ENCODE peak calls at places on chromosomes 3 and 15, in seven cellular contexts. I is heart left ventricle, P is uterus, M is suprapubic skin, J is adrenal gland, R is HCT116, N is tibial nerve. U is an unnamed sample.

GRCh38 chr15:41332788-41333527 is at the start of gene NUSAP1:
- DNase-seq in J (no peak), M (no peak), N (no peak), I (no peak), R (no peak), P (no peak), U (no peak)

GRCh38 chr15:42994546-42994945 is 74.0 kb upstream of the TTBK2 start:
- DNase-seq in N (no peak), M (no peak), P (no peak), J (no peak), I (no peak), R (no peak), U (no peak)

GRCh38 chr3:172622156-172622555 is 88.7 kb downstream of the NCEH1 start:
- DNase-seq in P (no peak), J (no peak), R (no peak), M (no peak), N (no peak), I (no peak), U (no peak)

GRCh38 chr3:57446318-57446841 is 97.8 kb downstream of the DNAH12 start:
- DNase-seq in R (no peak), J (peak; percentile 34), N (no peak), M (no peak), I (no peak), P (no peak), U (no peak)

GRCh38 chr3:120332646-120333045 is 16.5 kb downstream of the LRRC58 start:
- DNase-seq in P (no peak), I (no peak), N (no peak), R (no peak), M (no peak), J (no peak), U (no peak)

GRCh38 chr3:34258271-34259015 is 460.0 kb downstream of the PDCD6IP start:
- DNase-seq in P (no peak), N (no peak), M (no peak), R (no peak), J (no peak), I (no peak), U (no peak)

GRCh38 chr3:175146258-175146657 is 287.1 kb downstream of the NAALADL2 start:
- DNase-seq in N (no peak), P (no peak), R (no peak), J (no peak), M (no peak), I (no peak), U (no peak)

GRCh38 chr3:12507871-12508281 is 23.6 kb downstream of the TSEN2 start:
- DNase-seq in M (peak; percentile 61), J (peak; percentile 58), I (no peak), N (no peak), P (peak; percentile 47), R (no peak), U (peak; percentile 33)

GRCh38 chr3:30720586-30721313 is 114.3 kb downstream of the TGFBR2 start:
- DNase-seq in J (no peak), M (no peak), I (no peak), R (peak; percentile 60), P (no peak), N (no peak), U (no peak)

GRCh38 chr3:13349823-13350222 is 70.3 kb downstream of the NUP210 start:
- DNase-seq in I (no peak), P (no peak), J (no peak), R (no peak), M (no peak), N (no peak), U (no peak)

GRCh38 chr3:52124766-52125165 is 29.5 kb downstream of the POC1A start:
- DNase-seq in I (no peak), M (no peak), R (no peak), J (no peak), N (no peak), P (no peak), U (no peak)

GRCh38 chr15:56249080-56249479 is 5.4 kb upstream of the RFX7 start:
- DNase-seq in I (no peak), M (no peak), R (peak; percentile 59), N (no peak), P (no peak), J (peak; percentile 29), U (no peak)

GRCh38 chr15:39265261-39265660 is 315.6 kb upstream of the THBS1 start:
- DNase-seq in P (no peak), R (no peak), M (no peak), I (no peak), J (no peak), N (no peak), U (no peak)

DNA sequence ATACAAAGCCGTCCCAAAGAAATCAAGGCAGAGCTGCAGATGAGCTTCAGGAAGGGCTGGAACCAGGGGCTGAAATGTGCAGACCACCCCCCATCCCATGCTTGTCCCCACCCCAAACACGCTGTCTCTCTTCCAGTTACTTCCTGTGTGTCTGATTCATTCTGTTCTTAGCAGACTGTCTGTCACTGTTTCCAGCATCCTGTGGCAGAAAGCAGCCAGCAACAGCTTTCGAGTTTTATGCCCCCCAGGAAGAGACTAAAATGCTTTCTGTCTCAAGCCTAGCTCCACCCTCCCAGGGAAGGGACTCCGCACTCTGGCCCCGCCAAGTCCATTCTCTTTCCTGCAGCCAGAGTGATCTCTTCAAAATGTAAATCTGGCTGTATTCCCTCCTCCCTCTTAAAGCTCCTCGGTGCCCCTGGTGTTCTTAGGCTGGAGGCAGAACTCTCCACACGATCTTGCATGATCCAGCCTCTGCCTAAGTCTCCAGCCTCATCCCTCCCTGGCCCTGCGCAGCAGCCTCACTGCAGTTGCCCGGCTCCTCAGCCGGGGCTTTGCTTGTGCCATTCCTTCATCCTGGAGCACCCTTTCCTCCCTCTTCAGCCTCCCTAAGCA is 41.5 kb downstream of the HRH1 start:
- DNase-seq in P (no peak), M (peak; percentile 30), I (no peak), R (no peak), N (no peak), J (no peak), U (no peak)
- TF ChIP-seq POLR2A in P (no peak), M (no peak), I (no peak), R (no peak), N (no peak), J (no peak), U (no peak)

GRCh38 chr15:96309143-96309542 is 21.4 kb upstream of the NR2F2 start:
- DNase-seq in M (no peak), I (no peak), R (no peak), N (no peak), P (no peak), J (no peak), U (no peak)
- H3K9me3 ChIP-seq in M (no peaks in the 10 kb centered on the region), I (no peaks in the 10 kb centered on the region), R (no peaks in the 10 kb centered on the region), N (no peaks in the 10 kb centered on the region), P (no peaks in the 10 kb centered on the region), J (no peaks in the 10 kb centered on the region), U (no peaks in the 10 kb centered on the region)

DNA sequence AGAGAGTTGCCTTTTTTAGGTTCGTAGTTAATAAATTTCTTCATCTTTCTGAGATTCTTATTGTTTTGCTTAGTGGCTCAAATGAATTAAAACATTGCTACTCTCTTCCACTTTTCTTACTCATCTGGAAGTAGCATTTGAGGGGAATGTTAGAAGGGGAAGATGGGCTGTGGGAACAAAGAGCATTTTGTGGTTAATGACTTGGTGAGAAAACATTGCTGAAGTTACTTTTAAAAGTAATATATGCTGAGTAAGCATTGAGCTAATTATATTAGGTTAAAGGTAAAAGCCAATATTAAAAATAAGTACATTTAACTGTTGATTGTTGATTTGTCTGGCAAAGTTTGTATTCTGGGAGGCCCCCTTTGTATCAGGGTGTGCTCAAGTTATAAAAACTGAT is 5.7 kb downstream of the MORF4L1 start:
- DNase-seq in M (no peak), I (no peak), P (no peak), J (no peak), R (no peak), N (no peak), U (no peak)
- H3K4me1 ChIP-seq in M (peaks cover 70% of the 10 kb centered on the region), I (peaks cover 49% of the 10 kb centered on the region), P (no peaks in the 10 kb centered on the region), J (peaks cover 44% of the 10 kb centered on the region), R (peaks cover 55% of the 10 kb centered on the region), N (peaks cover 44% of the 10 kb centered on the region), U (peaks cover 12% of the 10 kb centered on the region)

DNA sequence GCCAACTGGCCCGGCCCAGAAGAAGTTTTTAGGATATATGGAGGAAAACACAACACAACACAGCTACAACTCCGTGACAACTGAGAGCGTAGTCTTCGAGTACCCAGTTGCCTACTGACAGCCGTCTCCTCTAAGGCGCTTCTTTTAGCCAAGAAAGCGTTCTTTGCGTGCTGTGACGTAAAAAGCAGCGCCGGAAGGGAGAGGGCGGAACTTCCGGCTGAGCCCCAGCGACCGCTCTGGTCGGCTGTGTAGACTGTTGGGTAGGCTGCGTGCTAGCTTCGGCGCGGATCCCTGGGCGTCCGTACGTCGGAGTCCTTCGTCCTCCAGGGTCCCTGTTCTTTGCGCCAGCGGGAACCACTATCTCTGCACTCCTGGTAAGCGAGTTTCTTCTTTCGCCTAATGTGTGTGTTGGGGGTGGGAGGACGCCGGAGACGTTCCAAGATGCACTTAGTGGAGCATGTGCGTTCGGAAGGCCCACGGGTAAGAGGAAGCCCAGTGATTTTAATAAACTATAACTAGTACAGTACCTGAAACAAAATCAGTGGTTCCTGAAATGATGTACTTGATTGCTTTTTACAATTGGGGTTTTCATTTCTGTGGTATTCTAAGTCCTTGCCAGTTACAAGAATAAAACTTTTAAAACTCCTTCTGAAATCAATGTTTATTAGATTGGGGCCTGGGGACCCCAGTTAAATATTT is at the start of gene TRMT10C:
- DNase-seq in J (peak; percentile 94), R (peak; percentile 86), I (peak; percentile 92), N (peak; percentile 62), P (peak; percentile 90), M (peak; percentile 95), U (peak; percentile 85)
- TF ChIP-seq POLR2A in J (peak; percentile 69), R (peak; percentile 92), I (no peak), N (peak; percentile 32), P (peak; percentile 68), M (peak; percentile 90), U (peak; percentile 64)